ENCODE peak calls at places on chromosomes 16 and 17, in six cellular contexts. O is T-helper 9 cell, Q is A549, C is AG04450, Z is BE2C, J is NCI-H1105 treated with DMSO at 0.1 percent for 48 hours. E is an unnamed sample.

GRCh38 chr17:62186841-62187240 is 121.8 kb upstream of the MED13 start:
- DNase-seq in O (no peak), Q (no peak), C (no peak), Z (no peak), J (no peak), E (no peak)

GRCh38 chr16:53714080-53715050 is 10.4 kb downstream of the FTO start:
- DNase-seq in O (no peak), Q (no peak), C (no peak), Z (no peak), J (peak; percentile 85), E (peak; percentile 47)

GRCh38 chr17:63621684-63622570 is at the start of gene MAP3K3:
- DNase-seq in O (peak; percentile 90), Q (peak; percentile 100), C (peak; percentile 100), Z (peak; percentile 99), J (peak; percentile 99), E (peak; percentile 99)

GRCh38 chr17:17498606-17499301 is 2.6 kb upstream of the RASD1 start:
- DNase-seq in O (no peak), Q (no peak), C (no peak), Z (no peak), J (no peak), E (no peak)

GRCh38 chr17:47240806-47241205 is 12.8 kb upstream of the ITGB3 start:
- DNase-seq in O (no peak), Q (no peak), C (no peak), Z (no peak), J (no peak), E (no peak)

GRCh38 chr16:1809281-1809801 is 15.8 kb upstream of the IGFALS start:
- DNase-seq in O (no peak), Q (peak; percentile 50), C (no peak), Z (no peak), J (no peak), E (no peak)

GRCh38 chr17:74780443-74781238 is 4.5 kb upstream of the NAT9 start:
- DNase-seq in O (no peak), Q (peak; percentile 76), C (no peak), Z (peak; percentile 61), J (no peak), E (no peak)

GRCh38 chr17:70871180-70871818 is 702.0 kb downstream of the KCNJ2 start:
- DNase-seq in O (no peak), Q (no peak), C (no peak), Z (no peak), J (no peak), E (no peak)

GRCh38 chr17:352421-353212 is at the start of gene RPH3AL:
- DNase-seq in O (no peak), Q (peak; percentile 99), C (no peak), Z (peak; percentile 25), J (no peak), E (peak; percentile 49)

GRCh38 chr17:50570516-50570915 is 10.0 kb downstream of the CACNA1G start:
- DNase-seq in O (no peak), Q (no peak), C (no peak), Z (no peak), J (no peak), E (no peak)

GRCh38 chr17:4999429-5000093 is 1.8 kb downstream of the KIF1C start:
- DNase-seq in O (no peak), Q (no peak), C (no peak), Z (no peak), J (no peak), E (no peak)

GRCh38 chr16:51500306-51500705 is 349.2 kb upstream of the SALL1 start:
- DNase-seq in O (no peak), Q (peak; percentile 14), C (no peak), Z (no peak), J (no peak), E (peak; percentile 35)

GRCh38 chr16:17382514-17382913 is 88.2 kb downstream of the XYLT1 start:
- DNase-seq in O (no peak), Q (no peak), C (no peak), Z (peak; percentile 47), J (no peak), E (no peak)

GRCh38 chr16:85055503-85056210 is 28.1 kb downstream of the KIAA0513 start:
- DNase-seq in O (peak; percentile 65), Q (no peak), C (no peak), Z (no peak), J (no peak), E (peak; percentile 43)

GRCh38 chr17:37494401-37494831 is 4.7 kb downstream of the DUSP14 start:
- DNase-seq in O (no peak), Q (no peak), C (no peak), Z (no peak), J (no peak), E (no peak)

GRCh38 chr16:53098526-53099317 is 43.9 kb downstream of the CHD9 start:
- DNase-seq in O (peak; percentile 38), Q (peak; percentile 76), C (peak; percentile 84), Z (peak; percentile 95), J (peak; percentile 83), E (peak; percentile 69)

GRCh38 chr17:1347681-1348318 is 52.2 kb downstream of the YWHAE start:
- DNase-seq in O (no peak), Q (no peak), C (no peak), Z (no peak), J (no peak), E (peak; percentile 76)

GRCh38 chr16:22813946-22814325 is at the start of gene HS3ST2:
- DNase-seq in O (no peak), Q (no peak), C (no peak), Z (peak; percentile 89), J (peak; percentile 48), E (peak; percentile 76)

GRCh38 chr16:54651851-54652770 is 278.6 kb upstream of the IRX5 start:
- DNase-seq in O (no peak), Q (no peak), C (no peak), Z (no peak), J (no peak), E (no peak)

GRCh38 chr17:73657473-73658116 is 13.3 kb upstream of the SDK2 start:
- DNase-seq in O (no peak), Q (peak; percentile 72), C (no peak), Z (peak; percentile 84), J (no peak), E (no peak)

GRCh38 chr17:31392002-31392855 is 754 bp downstream of the RAB11FIP4 start:
- DNase-seq in O (no peak), Q (no peak), C (no peak), Z (no peak), J (no peak), E (peak; percentile 14)

GRCh38 chr16:66091462-66091861 is 275.0 kb upstream of the CDH5 start:
- DNase-seq in O (no peak), Q (no peak), C (no peak), Z (no peak), J (no peak), E (peak; percentile 64)

GRCh38 chr17:82301916-82302497 is 15.4 kb downstream of the CD7 start:
- DNase-seq in O (peak; percentile 43), Q (no peak), C (no peak), Z (no peak), J (no peak), E (no peak)

GRCh38 chr17:77332034-77332971 is 191.5 kb downstream of the SEC14L1 start:
- DNase-seq in O (peak; percentile 38), Q (no peak), C (no peak), Z (no peak), J (no peak), E (no peak)

GRCh38 chr17:34633351-34633750 is 54.0 kb downstream of the TMEM132E start:
- DNase-seq in O (no peak), Q (no peak), C (no peak), Z (no peak), J (peak; percentile 71), E (no peak)

GRCh38 chr17:63841350-63842172 is 924 bp downstream of the SMARCD2 start:
- DNase-seq in O (no peak), Q (no peak), C (no peak), Z (peak; percentile 86), J (no peak), E (peak; percentile 41)

GRCh38 chr16:49015189-49015540 is 266.5 kb downstream of the CBLN1 start:
- DNase-seq in O (no peak), Q (no peak), C (no peak), Z (no peak), J (no peak), E (no peak)

GRCh38 chr16:56947604-56947995 is 14.2 kb upstream of the CETP start:
- DNase-seq in O (no peak), Q (no peak), C (no peak), Z (no peak), J (no peak), E (no peak)

GRCh38 chr17:75493476-75494129 is 21.7 kb downstream of the CASKIN2 start:
- DNase-seq in O (no peak), Q (no peak), C (no peak), Z (no peak), J (no peak), E (no peak)

GRCh38 chr16:17784073-17784472 is 313.3 kb upstream of the XYLT1 start:
- DNase-seq in O (no peak), Q (peak; percentile 7), C (no peak), Z (no peak), J (no peak), E (peak; percentile 30)

GRCh38 chr17:29368926-29369325 is 21.2 kb upstream of the TAOK1 start:
- DNase-seq in O (no peak), Q (no peak), C (no peak), Z (no peak), J (no peak), E (no peak)